ENCODE peak calls at places on chromosomes 11 and 22, in six cellular contexts. One of them, this sample, is unnamed.

GRCh38 chr11:70033711-70034070 is 44.4 kb upstream of the ANO1 start:
- DNase-seq in non-pigmented ciliary epithelial cell: no peak
- DNase-seq in T follicular helper cell: no peak
- DNase-seq in activated CD4-positive, CD25-positive, alpha-beta regulatory T cell: no peak
- DNase-seq in stimulated activated CD4-positive, alpha-beta T cell treated with anti-CD3 and anti-CD28 coated beads, TNF-alpha, amount 100 ng/mL, for 24 hours: no peak
- DNase-seq in endothelial cell: no peak
- DNase-seq in this sample: no peak

GRCh38 chr11:72676874-72677341 is 2.7 kb upstream of the PDE2A start:
- DNase-seq in non-pigmented ciliary epithelial cell: no peak
- DNase-seq in T follicular helper cell: peak
- DNase-seq in activated CD4-positive, CD25-positive, alpha-beta regulatory T cell: peak
- DNase-seq in stimulated activated CD4-positive, alpha-beta T cell treated with anti-CD3 and anti-CD28 coated beads, TNF-alpha, amount 100 ng/mL, for 24 hours: peak
- DNase-seq in endothelial cell: peak
- DNase-seq in this sample: peak

GRCh38 chr11:128914216-128915147 is 23.3 kb downstream of the KCNJ5 start:
- DNase-seq in non-pigmented ciliary epithelial cell: no peak
- DNase-seq in T follicular helper cell: no peak
- DNase-seq in activated CD4-positive, CD25-positive, alpha-beta regulatory T cell: no peak
- DNase-seq in stimulated activated CD4-positive, alpha-beta T cell treated with anti-CD3 and anti-CD28 coated beads, TNF-alpha, amount 100 ng/mL, for 24 hours: no peak
- DNase-seq in endothelial cell: no peak
- DNase-seq in this sample: no peak

GRCh38 chr11:134181707-134182106 is 42.1 kb downstream of the NCAPD3 start:
- DNase-seq in non-pigmented ciliary epithelial cell: peak
- DNase-seq in T follicular helper cell: no peak
- DNase-seq in activated CD4-positive, CD25-positive, alpha-beta regulatory T cell: no peak
- DNase-seq in stimulated activated CD4-positive, alpha-beta T cell treated with anti-CD3 and anti-CD28 coated beads, TNF-alpha, amount 100 ng/mL, for 24 hours: no peak
- DNase-seq in endothelial cell: no peak
- DNase-seq in this sample: no peak

GRCh38 chr11:33542921-33543320 is 157.7 kb downstream of the C11orf91 start:
- DNase-seq in non-pigmented ciliary epithelial cell: no peak
- DNase-seq in T follicular helper cell: peak
- DNase-seq in activated CD4-positive, CD25-positive, alpha-beta regulatory T cell: no peak
- DNase-seq in stimulated activated CD4-positive, alpha-beta T cell treated with anti-CD3 and anti-CD28 coated beads, TNF-alpha, amount 100 ng/mL, for 24 hours: no peak
- DNase-seq in endothelial cell: peak
- DNase-seq in this sample: peak

GRCh38 chr22:30941363-30941740 is 27.2 kb downstream of the MORC2 start:
- DNase-seq in non-pigmented ciliary epithelial cell: no peak
- DNase-seq in T follicular helper cell: no peak
- DNase-seq in activated CD4-positive, CD25-positive, alpha-beta regulatory T cell: no peak
- DNase-seq in stimulated activated CD4-positive, alpha-beta T cell treated with anti-CD3 and anti-CD28 coated beads, TNF-alpha, amount 100 ng/mL, for 24 hours: no peak
- DNase-seq in endothelial cell: no peak
- DNase-seq in this sample: no peak

GRCh38 chr11:815675-816432 is 2.9 kb upstream of the PNPLA2 start:
- DNase-seq in non-pigmented ciliary epithelial cell: no peak
- DNase-seq in T follicular helper cell: no peak
- DNase-seq in activated CD4-positive, CD25-positive, alpha-beta regulatory T cell: no peak
- DNase-seq in stimulated activated CD4-positive, alpha-beta T cell treated with anti-CD3 and anti-CD28 coated beads, TNF-alpha, amount 100 ng/mL, for 24 hours: no peak
- DNase-seq in endothelial cell: no peak
- DNase-seq in this sample: no peak

GRCh38 chr11:77752518-77752917 is 68.0 kb downstream of the RSF1 start:
- DNase-seq in non-pigmented ciliary epithelial cell: no peak
- DNase-seq in T follicular helper cell: no peak
- DNase-seq in activated CD4-positive, CD25-positive, alpha-beta regulatory T cell: no peak
- DNase-seq in stimulated activated CD4-positive, alpha-beta T cell treated with anti-CD3 and anti-CD28 coated beads, TNF-alpha, amount 100 ng/mL, for 24 hours: no peak
- DNase-seq in endothelial cell: no peak
- DNase-seq in this sample: no peak

GRCh38 chr22:41498322-41498721 is 29.4 kb downstream of the ACO2 start:
- DNase-seq in non-pigmented ciliary epithelial cell: no peak
- DNase-seq in T follicular helper cell: no peak
- DNase-seq in activated CD4-positive, CD25-positive, alpha-beta regulatory T cell: no peak
- DNase-seq in stimulated activated CD4-positive, alpha-beta T cell treated with anti-CD3 and anti-CD28 coated beads, TNF-alpha, amount 100 ng/mL, for 24 hours: no peak
- DNase-seq in endothelial cell: no peak
- DNase-seq in this sample: no peak

GRCh38 chr11:59545179-59546020 is 34.1 kb downstream of the OR4D9 start:
- DNase-seq in non-pigmented ciliary epithelial cell: peak
- DNase-seq in T follicular helper cell: no peak
- DNase-seq in activated CD4-positive, CD25-positive, alpha-beta regulatory T cell: no peak
- DNase-seq in stimulated activated CD4-positive, alpha-beta T cell treated with anti-CD3 and anti-CD28 coated beads, TNF-alpha, amount 100 ng/mL, for 24 hours: no peak
- DNase-seq in endothelial cell: no peak
- DNase-seq in this sample: no peak

GRCh38 chr11:76658651-76659650 is 11.6 kb downstream of the LRRC32 start:
- DNase-seq in non-pigmented ciliary epithelial cell: no peak
- DNase-seq in T follicular helper cell: no peak
- DNase-seq in activated CD4-positive, CD25-positive, alpha-beta regulatory T cell: no peak
- DNase-seq in stimulated activated CD4-positive, alpha-beta T cell treated with anti-CD3 and anti-CD28 coated beads, TNF-alpha, amount 100 ng/mL, for 24 hours: no peak
- DNase-seq in endothelial cell: no peak
- DNase-seq in this sample: no peak

GRCh38 chr22:28934026-28934425 is 50.7 kb downstream of the ZNRF3 start:
- DNase-seq in non-pigmented ciliary epithelial cell: no peak
- DNase-seq in T follicular helper cell: no peak
- DNase-seq in activated CD4-positive, CD25-positive, alpha-beta regulatory T cell: no peak
- DNase-seq in stimulated activated CD4-positive, alpha-beta T cell treated with anti-CD3 and anti-CD28 coated beads, TNF-alpha, amount 100 ng/mL, for 24 hours: no peak
- DNase-seq in endothelial cell: no peak
- DNase-seq in this sample: no peak

GRCh38 chr11:33649944-33650343 is 50.7 kb downstream of the C11orf91 start:
- DNase-seq in non-pigmented ciliary epithelial cell: no peak
- DNase-seq in T follicular helper cell: no peak
- DNase-seq in activated CD4-positive, CD25-positive, alpha-beta regulatory T cell: no peak
- DNase-seq in stimulated activated CD4-positive, alpha-beta T cell treated with anti-CD3 and anti-CD28 coated beads, TNF-alpha, amount 100 ng/mL, for 24 hours: no peak
- DNase-seq in endothelial cell: no peak
- DNase-seq in this sample: no peak

GRCh38 chr11:13448876-13449275 is 14.1 kb downstream of the BTBD10 start:
- DNase-seq in non-pigmented ciliary epithelial cell: no peak
- DNase-seq in T follicular helper cell: no peak
- DNase-seq in activated CD4-positive, CD25-positive, alpha-beta regulatory T cell: no peak
- DNase-seq in stimulated activated CD4-positive, alpha-beta T cell treated with anti-CD3 and anti-CD28 coated beads, TNF-alpha, amount 100 ng/mL, for 24 hours: no peak
- DNase-seq in endothelial cell: no peak
- DNase-seq in this sample: peak

GRCh38 chr11:13010737-13011342 is 1.7 kb downstream of the RASSF10 start:
- DNase-seq in non-pigmented ciliary epithelial cell: no peak
- DNase-seq in T follicular helper cell: no peak
- DNase-seq in activated CD4-positive, CD25-positive, alpha-beta regulatory T cell: no peak
- DNase-seq in stimulated activated CD4-positive, alpha-beta T cell treated with anti-CD3 and anti-CD28 coated beads, TNF-alpha, amount 100 ng/mL, for 24 hours: no peak
- DNase-seq in endothelial cell: peak
- DNase-seq in this sample: peak

GRCh38 chr22:31867386-31868153 is 76.8 kb upstream of the YWHAH start:
- DNase-seq in non-pigmented ciliary epithelial cell: no peak
- DNase-seq in T follicular helper cell: no peak
- DNase-seq in activated CD4-positive, CD25-positive, alpha-beta regulatory T cell: no peak
- DNase-seq in stimulated activated CD4-positive, alpha-beta T cell treated with anti-CD3 and anti-CD28 coated beads, TNF-alpha, amount 100 ng/mL, for 24 hours: no peak
- DNase-seq in endothelial cell: no peak
- DNase-seq in this sample: no peak